ENCODE peak calls at places on chromosomes 13 and 19, in four cellular contexts. One of them, this sample, is unnamed.

GRCh38 chr13:20968745-20969144 is 66.2 kb upstream of the XPO4 start:
- DNase-seq in brain microvascular endothelial cell: no peak
- DNase-seq in cardiac muscle cell: no peak
- DNase-seq in hepatocyte: no peak
- DNase-seq in this sample: no peak

GRCh38 chr13:78601124-78601885 is 2.0 kb downstream of the POU4F1 start:
- DNase-seq in brain microvascular endothelial cell: no peak
- DNase-seq in cardiac muscle cell: peak
- DNase-seq in hepatocyte: peak
- DNase-seq in this sample: no peak

GRCh38 chr13:32323912-32324311 is 8.6 kb downstream of the BRCA2 start:
- DNase-seq in hepatocyte: no peak
- DNase-seq in cardiac muscle cell: peak
- DNase-seq in brain microvascular endothelial cell: peak
- DNase-seq in this sample: no peak

GRCh38 chr13:60329221-60329983 is 67.6 kb upstream of the TDRD3 start:
- DNase-seq in brain microvascular endothelial cell: peak
- DNase-seq in cardiac muscle cell: peak
- DNase-seq in hepatocyte: peak
- DNase-seq in this sample: peak

GRCh38 chr13:90154311-90154960 is 1193.1 kb upstream of the MIR17HG start:
- DNase-seq in cardiac muscle cell: no peak
- DNase-seq in brain microvascular endothelial cell: no peak
- DNase-seq in hepatocyte: no peak
- DNase-seq in this sample: no peak

GRCh38 chr13:108915095-108915633 is 285.8 kb downstream of the MYO16 start:
- DNase-seq in cardiac muscle cell: peak
- DNase-seq in hepatocyte: peak
- DNase-seq in brain microvascular endothelial cell: peak
- DNase-seq in this sample: no peak

GRCh38 chr13:67076378-67076777 is 153.8 kb downstream of the PCDH9 start:
- DNase-seq in brain microvascular endothelial cell: no peak
- DNase-seq in hepatocyte: no peak
- DNase-seq in cardiac muscle cell: no peak
- DNase-seq in this sample: no peak

GRCh38 chr19:4910594-4911273 is 1.4 kb downstream of the UHRF1 start:
- DNase-seq in hepatocyte: no peak
- DNase-seq in brain microvascular endothelial cell: peak
- DNase-seq in cardiac muscle cell: peak
- DNase-seq in this sample: peak

GRCh38 chr19:14337510-14337909 is 43.7 kb upstream of the ADGRE5 start:
- DNase-seq in cardiac muscle cell: peak
- DNase-seq in brain microvascular endothelial cell: no peak
- DNase-seq in hepatocyte: peak
- DNase-seq in this sample: peak

GRCh38 chr19:10568444-10568825 is 344 bp downstream of the CDKN2D start:
- DNase-seq in hepatocyte: peak
- DNase-seq in brain microvascular endothelial cell: no peak
- DNase-seq in cardiac muscle cell: no peak
- DNase-seq in this sample: peak

DNA sequence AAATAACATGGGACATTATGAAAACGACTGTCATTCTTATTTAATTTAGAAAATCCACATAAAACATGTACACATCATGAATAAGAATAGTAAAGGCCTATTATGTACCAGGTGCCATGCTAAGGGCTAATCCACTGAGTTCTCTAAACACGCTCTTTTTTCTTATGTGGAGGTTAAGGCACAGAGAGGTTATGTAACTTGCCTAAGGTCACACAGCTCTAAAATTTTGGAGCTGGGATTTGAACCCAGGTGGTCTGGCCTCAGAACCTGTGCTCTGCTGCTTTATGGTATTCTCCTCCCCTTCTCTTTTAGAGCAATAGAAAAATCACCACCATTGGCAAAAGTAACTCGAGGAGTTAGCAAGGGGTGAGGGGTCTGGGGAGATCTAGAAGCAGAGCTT is 156.9 kb upstream of the ZNF536 start:
- DNase-seq in brain microvascular endothelial cell: no peak
- DNase-seq in hepatocyte: no peak
- DNase-seq in cardiac muscle cell: no peak
- DNase-seq in this sample: no peak
- H3K4me3 ChIP-seq in brain microvascular endothelial cell: no peak
- H3K4me3 ChIP-seq in hepatocyte: no peak
- H3K4me3 ChIP-seq in cardiac muscle cell: no peak
- H3K4me3 ChIP-seq in this sample: no peak

DNA sequence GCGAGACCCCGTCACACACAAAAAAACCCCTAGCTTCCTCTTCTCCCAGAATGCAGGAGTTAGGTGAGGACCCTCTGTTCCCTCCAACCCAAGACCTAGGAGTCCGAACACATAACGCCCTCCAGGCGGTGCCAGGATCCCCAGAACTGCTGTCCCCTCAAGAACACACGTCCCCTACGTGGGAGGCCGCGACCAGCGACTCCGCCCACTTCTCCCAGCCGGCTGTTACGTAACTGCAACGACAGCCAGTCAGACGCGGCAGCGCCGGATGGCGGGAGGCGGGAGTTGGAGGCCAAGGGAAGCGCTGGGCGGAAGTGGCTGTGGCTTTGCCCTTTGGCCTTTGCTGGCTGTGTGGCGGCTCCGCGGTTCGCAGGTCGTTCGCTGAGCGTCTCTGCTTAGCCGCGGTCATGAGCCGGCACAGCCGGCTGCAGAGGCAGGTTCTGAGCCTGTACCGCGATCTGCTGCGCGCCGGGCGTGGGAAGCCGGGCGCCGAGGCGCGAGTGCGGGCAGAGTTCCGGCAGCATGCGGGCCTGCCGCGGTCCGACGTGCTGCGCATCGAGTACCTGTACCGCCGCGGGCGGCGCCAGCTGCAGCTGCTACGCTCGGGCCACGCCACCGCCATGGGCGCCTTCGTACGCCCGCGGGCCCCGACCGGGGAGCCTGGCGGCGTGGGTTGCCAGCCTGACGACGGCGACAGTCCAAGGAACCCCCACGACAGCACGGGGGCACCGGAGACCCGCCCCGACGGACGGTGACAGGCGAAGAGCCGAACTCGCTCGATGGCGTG is at the start of gene SDHAF1:
- DNase-seq in cardiac muscle cell: peak
- DNase-seq in hepatocyte: peak
- DNase-seq in brain microvascular endothelial cell: peak
- DNase-seq in this sample: peak
- TF ChIP-seq CTCF in cardiac muscle cell: no peak
- TF ChIP-seq CTCF in hepatocyte: no peak
- TF ChIP-seq CTCF in brain microvascular endothelial cell: no peak
- TF ChIP-seq CTCF in this sample: no peak

GRCh38 chr13:37037231-37037630 is 22.3 kb downstream of the SUPT20H start:
- DNase-seq in hepatocyte: no peak
- DNase-seq in brain microvascular endothelial cell: no peak
- DNase-seq in cardiac muscle cell: no peak
- DNase-seq in this sample: no peak
- H3K4me3 ChIP-seq in hepatocyte: no peak
- H3K4me3 ChIP-seq in brain microvascular endothelial cell: no peak
- H3K4me3 ChIP-seq in cardiac muscle cell: no peak
- H3K4me3 ChIP-seq in this sample: no peak

GRCh38 chr13:73722120-73722519 is 412.1 kb downstream of the KLF12 start:
- DNase-seq in hepatocyte: peak
- DNase-seq in cardiac muscle cell: peak
- DNase-seq in brain microvascular endothelial cell: peak
- DNase-seq in this sample: no peak
- TF ChIP-seq CTCF in hepatocyte: peak
- TF ChIP-seq CTCF in cardiac muscle cell: peak
- TF ChIP-seq CTCF in brain microvascular endothelial cell: peak
- TF ChIP-seq CTCF in this sample: no peak

GRCh38 chr19:1254081-1254527 is 5.7 kb downstream of the MIDN start:
- DNase-seq in hepatocyte: no peak
- DNase-seq in cardiac muscle cell: no peak
- DNase-seq in brain microvascular endothelial cell: no peak
- DNase-seq in this sample: no peak
- H3K4me3 ChIP-seq in hepatocyte: no peak
- H3K4me3 ChIP-seq in cardiac muscle cell: no peak
- H3K4me3 ChIP-seq in brain microvascular endothelial cell: no peak
- H3K4me3 ChIP-seq in this sample: peak

GRCh38 chr13:102399791-102400618 is 1.8 kb downstream of the FGF14 start:
- DNase-seq in hepatocyte: no peak
- DNase-seq in cardiac muscle cell: no peak
- DNase-seq in brain microvascular endothelial cell: no peak
- DNase-seq in this sample: no peak
- TF ChIP-seq CTCF in hepatocyte: no peak
- TF ChIP-seq CTCF in cardiac muscle cell: no peak
- TF ChIP-seq CTCF in brain microvascular endothelial cell: peak
- TF ChIP-seq CTCF in this sample: no peak

GRCh38 chr19:19514881-19515763 is at the start of gene TSSK6:
- DNase-seq in brain microvascular endothelial cell: no peak
- DNase-seq in cardiac muscle cell: no peak
- DNase-seq in hepatocyte: no peak
- DNase-seq in this sample: peak

GRCh38 chr19:19513671-19514070 is 1.7 kb downstream of the TSSK6 start:
- DNase-seq in hepatocyte: no peak
- DNase-seq in cardiac muscle cell: no peak
- DNase-seq in brain microvascular endothelial cell: no peak
- DNase-seq in this sample: no peak

GRCh38 chr19:19517235-19517619 is 1.2 kb downstream of the NDUFA13 start:
- DNase-seq in cardiac muscle cell: no peak
- DNase-seq in hepatocyte: no peak
- DNase-seq in brain microvascular endothelial cell: no peak
- DNase-seq in this sample: no peak

GRCh38 chr19:19515764-19516519 is at the start of gene NDUFA13:
- DNase-seq in hepatocyte: peak
- DNase-seq in cardiac muscle cell: peak
- DNase-seq in brain microvascular endothelial cell: peak
- DNase-seq in this sample: peak

GRCh38 chr19:19514215-19514633 is 1.1 kb downstream of the TSSK6 start:
- DNase-seq in hepatocyte: no peak
- DNase-seq in brain microvascular endothelial cell: peak
- DNase-seq in cardiac muscle cell: peak
- DNase-seq in this sample: peak
- H3K4me3 ChIP-seq in hepatocyte: no peak
- H3K4me3 ChIP-seq in brain microvascular endothelial cell: no peak
- H3K4me3 ChIP-seq in cardiac muscle cell: no peak
- H3K4me3 ChIP-seq in this sample: no peak

GRCh38 chr19:41452584-41453275 is 9.8 kb downstream of the ERICH4 start:
- DNase-seq in hepatocyte: no peak
- DNase-seq in cardiac muscle cell: no peak
- DNase-seq in brain microvascular endothelial cell: no peak
- DNase-seq in this sample: no peak
- TF ChIP-seq CTCF in hepatocyte: no peak
- TF ChIP-seq CTCF in cardiac muscle cell: no peak
- TF ChIP-seq CTCF in brain microvascular endothelial cell: no peak
- TF ChIP-seq CTCF in this sample: no peak